ENCODE peak calls at places on chromosomes 5 and 9, in seven cellular contexts. P is NCI-H446; N is GM23338; D is neural crest cell; W is T-helper 2 cell; I is HFF-Myc; X is stimulated activated CD4-positive, alpha-beta T cell treated with anti-CD3 and anti-CD28 coated beads, Interleukin-12 subunit alpha, Interleukin-12 subunit beta, amount 100 ng/mL, for 24 hours. F is an unnamed sample.

GRCh38 chr5:132822650-132823480 is 7.6 kb downstream of the SHROOM1 start:
- DNase-seq in I (no peak), X (no peak), P (no peak), N (peak), W (no peak), D (no peak), F (no peak)

GRCh38 chr9:79134654-79135053 is 437.1 kb upstream of the TLE4 start:
- DNase-seq in P (no peak), I (no peak), D (no peak), N (peak), X (no peak), W (no peak), F (no peak)

GRCh38 chr5:143177263-143177994 is 226.1 kb downstream of the NR3C1 start:
- DNase-seq in P (peak), N (no peak), X (no peak), D (no peak), I (no peak), W (no peak), F (no peak)

GRCh38 chr5:111447822-111448221 is 64.5 kb downstream of the STARD4 start:
- DNase-seq in I (no peak), X (no peak), P (no peak), N (peak), D (no peak), W (no peak), F (no peak)

GRCh38 chr5:132812123-132812948 is 766 bp upstream of the SOWAHA start:
- DNase-seq in X (no peak), W (no peak), P (no peak), D (no peak), N (no peak), I (no peak), F (no peak)

GRCh38 chr5:142660731-142661130 is 25.2 kb downstream of the FGF1 start:
- DNase-seq in X (no peak), W (no peak), D (no peak), N (no peak), P (no peak), I (no peak), F (no peak)

GRCh38 chr5:67462150-67462549 is 265.6 kb upstream of the CD180 start:
- DNase-seq in W (no peak), D (no peak), I (no peak), X (no peak), P (no peak), N (no peak), F (no peak)

GRCh38 chr5:74648835-74649286 is 8.3 kb upstream of the ENC1 start:
- DNase-seq in W (peak), N (peak), P (peak), D (no peak), I (peak), X (no peak), F (no peak)

GRCh38 chr9:32004431-32005076 is 379.9 kb upstream of the ACO1 start:
- DNase-seq in I (no peak), P (no peak), W (no peak), N (no peak), D (no peak), X (no peak), F (no peak)

GRCh38 chr9:93256878-93257807 is 73.2 kb downstream of the WNK2 start:
- DNase-seq in W (no peak), N (no peak), D (no peak), I (no peak), P (no peak), X (no peak), F (no peak)

GRCh38 chr9:93624431-93624834 is 48.0 kb downstream of the PHF2 start:
- DNase-seq in X (no peak), W (peak), P (no peak), D (no peak), I (no peak), N (no peak), F (no peak)

GRCh38 chr9:15271403-15271802 is 35.6 kb downstream of the TTC39B start:
- DNase-seq in P (no peak), D (no peak), W (peak), I (no peak), N (no peak), X (no peak), F (no peak)

GRCh38 chr9:98024702-98025101 is 31.8 kb upstream of the NANS start:
- DNase-seq in W (no peak), X (no peak), D (no peak), N (no peak), P (no peak), I (no peak), F (no peak)

GRCh38 chr9:95494022-95494415 is 22.8 kb downstream of the PTCH1 start:
- DNase-seq in X (no peak), D (no peak), I (no peak), P (no peak), N (no peak), W (peak), F (no peak)

GRCh38 chr5:32964246-32964645 is 253.1 kb downstream of the NPR3 start:
- DNase-seq in W (no peak), N (no peak), D (no peak), P (no peak), X (no peak), I (no peak), F (no peak)

GRCh38 chr5:34735436-34736426 is 79.6 kb downstream of the RAI14 start:
- DNase-seq in X (no peak), W (peak), N (no peak), I (no peak), D (no peak), P (no peak), F (no peak)

GRCh38 chr5:17219006-17219422 is 1.6 kb downstream of the BASP1 start:
- DNase-seq in N (peak), I (no peak), D (peak), P (peak), W (no peak), X (no peak), F (no peak)

GRCh38 chr5:149851211-149851610 is 93.4 kb downstream of the PDE6A start:
- DNase-seq in N (no peak), D (no peak), I (no peak), W (peak), P (no peak), X (no peak), F (no peak)

F was measured in T-helper 17 cell.